ENCODE peak calls at places on chromosomes 4 and X, in eight cellular contexts. L is natural killer cell treated with Interleukin-12 subunit alpha and Interleukin-12 subunit beta and Interleukin-15 and Interleukin-18, amount 100 ng/mL, for 72 hours; Q is colonic mucosa; X is neural progenitor cell; I is T-cell; U is stimulated activated CD8-positive, alpha-beta memory T cell treated with anti-CD3 and anti-CD28 coated beads, Interleukin-15, amount 100 ng/mL, for 24 hours; A is naive thymus-derived CD8-positive, alpha-beta T cell; F is central memory CD4-positive, alpha-beta T cell. M is an unnamed sample.

GRCh38 chrX:42978655-42979379 is 200.9 kb upstream of the PPP1R2C start:
- DNase-seq in L (no peak), Q (no peak), X (no peak), I (no peak), U (no peak), A (no peak), F (no peak), M (no peak)

GRCh38 chr4:72951147-72951546 is 118.4 kb downstream of the COX18 start:
- DNase-seq in L (no peak), Q (no peak), X (peak; percentile 2), I (no peak), U (no peak), A (no peak), F (no peak), M (no peak)

GRCh38 chrX:96763608-96764007 is 79.0 kb downstream of the DIAPH2 start:
- DNase-seq in L (no peak), Q (no peak), X (no peak), I (no peak), U (no peak), A (no peak), F (no peak), M (no peak)

GRCh38 chrX:53190363-53190960 is 34.5 kb downstream of the KDM5C start:
- DNase-seq in L (no peak), Q (no peak), X (peak; percentile 39), I (no peak), U (no peak), A (no peak), F (no peak), M (no peak)

GRCh38 chr4:139917896-139918295 is 236.1 kb downstream of the MAML3 start:
- DNase-seq in L (no peak), Q (no peak), X (no peak), I (no peak), U (no peak), A (no peak), F (no peak), M (no peak)

GRCh38 chr4:104487105-104487504 is 7.6 kb downstream of the CXXC4 start:
- DNase-seq in L (no peak), Q (no peak), X (no peak), I (no peak), U (no peak), A (no peak), F (no peak), M (no peak)

GRCh38 chr4:119604266-119604665 is 24.3 kb downstream of the PDE5A start:
- DNase-seq in L (no peak), Q (no peak), X (no peak), I (no peak), U (no peak), A (no peak), F (no peak), M (no peak)

GRCh38 chrX:134898450-134898849 is 92.3 kb upstream of the SMIM10 start:
- DNase-seq in L (no peak), Q (no peak), X (no peak), I (no peak), U (no peak), A (no peak), F (no peak), M (no peak)

GRCh38 chr4:186102931-186103330 is 1.6 kb upstream of the FAM149A start:
- DNase-seq in L (no peak), Q (no peak), X (no peak), I (no peak), U (no peak), A (no peak), F (no peak), M (no peak)

GRCh38 chr4:90357117-90357710 is 230.0 kb downstream of the CCSER1 start:
- DNase-seq in L (no peak), Q (no peak), X (peak; percentile 61), I (no peak), U (no peak), A (no peak), F (no peak), M (no peak)

GRCh38 chr4:2689114-2689513 is 67.0 kb downstream of the TNIP2 start:
- DNase-seq in L (no peak), Q (no peak), X (no peak), I (no peak), U (no peak), A (no peak), F (no peak), M (no peak)

GRCh38 chr4:83334425-83335241 is at the start of gene HPSE:
- DNase-seq in L (peak; percentile 80), Q (peak; percentile 96), X (peak; percentile 83), I (peak; percentile 66), U (peak; percentile 17), A (peak; percentile 60), F (peak; percentile 62), M (peak; percentile 84)

GRCh38 chr4:177339794-177340374 is 30.2 kb downstream of the NEIL3 start:
- DNase-seq in L (no peak), Q (no peak), X (no peak), I (no peak), U (no peak), A (no peak), F (peak; percentile 33), M (no peak)

GRCh38 chr4:185928761-185929455 is 116.9 kb upstream of the SORBS2 start:
- DNase-seq in L (no peak), Q (no peak), X (no peak), I (no peak), U (no peak), A (no peak), F (no peak), M (no peak)

GRCh38 chrX:76279007-76279406 is 106.1 kb downstream of the PBDC1 start:
- DNase-seq in L (no peak), Q (peak; percentile 54), X (peak; percentile 69), I (peak; percentile 8), U (no peak), A (peak; percentile 32), F (peak; percentile 35), M (peak; percentile 61)

GRCh38 chr4:38728651-38729141 is 54.1 kb downstream of the TLR10 start:
- DNase-seq in L (no peak), Q (peak; percentile 89), X (no peak), I (no peak), U (no peak), A (no peak), F (no peak), M (no peak)

GRCh38 chrX:121902463-121902862 is 855.1 kb downstream of the GLUD2 start:
- DNase-seq in L (no peak), Q (no peak), X (no peak), I (no peak), U (no peak), A (no peak), F (no peak), M (no peak)

GRCh38 chr4:27010334-27010940 is 149.8 kb downstream of the STIM2 start:
- DNase-seq in L (no peak), Q (peak; percentile 53), X (peak; percentile 65), I (peak; percentile 34), U (no peak), A (peak; percentile 58), F (peak; percentile 46), M (peak; percentile 79)

GRCh38 chr4:145816091-145816490 is 122.5 kb downstream of the ZNF827 start:
- DNase-seq in L (no peak), Q (no peak), X (no peak), I (no peak), U (no peak), A (no peak), F (no peak), M (no peak)

GRCh38 chr4:100826067-100826466 is 308.2 kb upstream of the EMCN start:
- DNase-seq in L (no peak), Q (no peak), X (no peak), I (no peak), U (no peak), A (no peak), F (no peak), M (no peak)

GRCh38 chrX:13123247-13123856 is 78.9 kb upstream of the FAM9C start:
- DNase-seq in L (no peak), Q (no peak), X (no peak), I (no peak), U (no peak), A (no peak), F (no peak), M (no peak)

GRCh38 chr4:40564004-40564403 is 65.7 kb downstream of the RBM47 start:
- DNase-seq in L (no peak), Q (no peak), X (no peak), I (no peak), U (no peak), A (no peak), F (no peak), M (no peak)

GRCh38 chrX:53047228-53047627 is 1.4 kb upstream of the GPR173 start:
- DNase-seq in L (no peak), Q (no peak), X (no peak), I (no peak), U (no peak), A (no peak), F (no peak), M (no peak)

GRCh38 chrX:42778096-42778495 is at the start of gene PPP1R2C:
- DNase-seq in L (no peak), Q (no peak), X (no peak), I (no peak), U (no peak), A (no peak), F (peak; percentile 66), M (no peak)

GRCh38 chrX:9279271-9279596 is 185.6 kb upstream of the TBL1X start:
- DNase-seq in L (no peak), Q (no peak), X (no peak), I (no peak), U (no peak), A (no peak), F (no peak), M (no peak)

GRCh38 chrX:110318664-110318968 is 731 bp upstream of the AMMECR1 start:
- DNase-seq in L (no peak), Q (no peak), X (no peak), I (no peak), U (no peak), A (no peak), F (peak; percentile 24), M (no peak)

GRCh38 chr4:118372251-118372650 is 19.4 kb upstream of the PRSS12 start:
- DNase-seq in L (no peak), Q (no peak), X (no peak), I (no peak), U (no peak), A (no peak), F (no peak), M (no peak)

GRCh38 chr4:169059294-169060201 is 49.5 kb upstream of the CBR4 start:
- DNase-seq in L (no peak), Q (no peak), X (no peak), I (no peak), U (no peak), A (no peak), F (no peak), M (no peak)